ENCODE peak calls at places on chromosomes 6 and 20, in nine cellular contexts. E is OCI-LY7, R is mammary epithelial cell, G is H1, N is hepatocyte, L is GM23248, T is HCT116, U is neural progenitor cell, Y is GM12878. A is an unnamed sample. For H3K4me1, the result is how much of the 10 kb centered on the place peaks cover.

GRCh38 chr20:59984551-59984950 is 26.3 kb downstream of the CDH26 start:
- DNase-seq in N (no peak), R (no peak), U (no peak), L (no peak), G (no peak), E (peak), T (no peak), Y (no peak), A (no peak)

GRCh38 chr20:64121586-64121985 is 14.2 kb upstream of the NPBWR2 start:
- DNase-seq in E (no peak), G (no peak), U (no peak), R (no peak), N (no peak), Y (no peak), L (no peak), T (no peak), A (peak)

GRCh38 chr6:160088069-160088773 is 33.4 kb upstream of the SLC22A1 start:
- DNase-seq in L (peak), U (peak), R (peak), Y (no peak), E (peak), G (no peak), N (peak), T (peak), A (peak)

GRCh38 chr6:56765494-56765893 is 122.8 kb upstream of the DST start:
- DNase-seq in U (no peak), N (no peak), Y (no peak), G (no peak), R (no peak), E (no peak), T (no peak), L (no peak), A (no peak)

GRCh38 chr6:105432797-105433196 is 29.9 kb upstream of the PREP start:
- DNase-seq in E (no peak), N (no peak), Y (no peak), L (peak), R (peak), G (no peak), U (no peak), T (peak), A (peak)

GRCh38 chr20:32742322-32743236 is 688 bp downstream of the COMMD7 start:
- DNase-seq in Y (no peak), U (peak), T (no peak), E (peak), G (no peak), R (no peak), N (peak), L (no peak), A (peak)

GRCh38 chr6:106442351-106442750 is 81.8 kb downstream of the CRYBG1 start:
- DNase-seq in T (no peak), L (no peak), E (no peak), U (no peak), R (no peak), Y (no peak), N (no peak), G (no peak), A (no peak)

GRCh38 chr6:30985490-30985889 is 2.0 kb downstream of the MUC21 start:
- DNase-seq in T (no peak), G (no peak), E (no peak), R (no peak), N (no peak), Y (no peak), L (no peak), U (no peak), A (no peak)

GRCh38 chr20:24991897-24992419 is 593 bp downstream of the APMAP start:
- DNase-seq in Y (no peak), L (peak), U (peak), T (no peak), N (peak), G (no peak), R (no peak), E (peak), A (no peak)

GRCh38 chr6:15491986-15492269 is 170.9 kb downstream of the DTNBP1 start:
- DNase-seq in T (no peak), U (no peak), R (no peak), E (no peak), G (no peak), N (no peak), Y (no peak), L (no peak), A (no peak)

GRCh38 chr6:166997768-166998255 is 1.4 kb upstream of the CEP43 start:
- DNase-seq in N (peak), U (peak), Y (peak), T (peak), L (peak), E (peak), G (no peak), R (peak), A (peak)

GRCh38 chr20:53163486-53163885 is 191.3 kb downstream of the TSHZ2 start:
- DNase-seq in Y (no peak), N (no peak), L (peak), R (peak), U (no peak), G (no peak), E (no peak), T (no peak), A (no peak)

GRCh38 chr6:162203287-162203686 is 524.3 kb downstream of the PRKN start:
- DNase-seq in R (no peak), T (no peak), N (no peak), G (no peak), Y (no peak), L (no peak), E (no peak), U (no peak), A (no peak)

GRCh38 chr20:46642265-46642942 is 8.9 kb downstream of the SLC13A3 start:
- DNase-seq in Y (no peak), G (no peak), R (no peak), L (no peak), T (no peak), E (no peak), N (no peak), U (no peak), A (no peak)

GRCh38 chr6:20652276-20652675 is 118.0 kb downstream of the CDKAL1 start:
- DNase-seq in G (no peak), R (no peak), E (no peak), T (no peak), U (no peak), N (no peak), L (no peak), Y (no peak), A (no peak)

GRCh38 chr6:38266921-38267354 is 372.8 kb downstream of the BTBD9 start:
- DNase-seq in R (no peak), E (no peak), Y (no peak), L (no peak), G (no peak), T (no peak), N (no peak), U (peak), A (no peak)

GRCh38 chr20:3423126-3423525 is 15.7 kb upstream of the DNAAF9 start:
- DNase-seq in E (no peak), L (no peak), Y (no peak), G (no peak), T (no peak), R (no peak), U (peak), N (no peak), A (no peak)

GRCh38 chr20:4949833-4950178 is 51.5 kb downstream of the SLC23A2 start:
- DNase-seq in R (peak), Y (no peak), U (peak), N (peak), L (peak), E (peak), G (no peak), T (no peak), A (no peak)

GRCh38 chr6:56169366-56169765 is 78.0 kb downstream of the COL21A1 start:
- DNase-seq in T (no peak), N (no peak), L (no peak), R (peak), U (no peak), G (no peak), E (no peak), Y (no peak), A (no peak)

GRCh38 chr6:3609388-3609787 is 142.1 kb downstream of the PXDC1 start:
- DNase-seq in T (no peak), G (no peak), L (no peak), R (no peak), N (no peak), Y (no peak), E (no peak), U (no peak), A (no peak)

GRCh38 chr6:113805836-113806500 is 51.2 kb upstream of the MARCKS start:
- DNase-seq in L (no peak), E (no peak), T (no peak), N (no peak), Y (no peak), R (no peak), U (no peak), G (no peak), A (no peak)

DNA sequence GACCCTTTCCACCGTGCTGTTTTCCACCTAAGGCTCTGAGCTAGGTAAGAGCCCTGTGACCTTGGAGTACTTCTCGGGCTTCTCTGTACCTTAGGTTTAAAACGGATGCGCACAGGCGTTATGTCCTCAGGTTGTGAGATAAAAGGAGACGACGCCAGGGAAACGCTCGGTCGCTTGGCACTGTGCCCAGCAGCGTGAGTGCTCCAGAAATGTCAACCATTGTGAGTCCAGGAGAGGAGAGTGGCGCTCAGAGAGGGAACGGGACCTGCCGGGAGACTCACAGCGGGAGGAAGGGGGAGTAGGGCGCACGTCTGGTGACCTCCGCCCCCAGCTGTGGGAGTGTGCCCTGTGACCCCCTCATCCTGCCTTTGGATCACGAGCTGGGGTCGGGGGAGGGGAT is 33.8 kb upstream of the SCRT2 start:
- DNase-seq in U (no peak), R (peak), T (no peak), N (no peak), G (no peak), E (no peak), L (peak), Y (no peak), A (peak)
- H2AFZ ChIP-seq in U (peak), R (no peak), T (no peak), N (no peak), G (no peak), E (no peak), L (no peak), Y (no peak), A (no peak)

DNA sequence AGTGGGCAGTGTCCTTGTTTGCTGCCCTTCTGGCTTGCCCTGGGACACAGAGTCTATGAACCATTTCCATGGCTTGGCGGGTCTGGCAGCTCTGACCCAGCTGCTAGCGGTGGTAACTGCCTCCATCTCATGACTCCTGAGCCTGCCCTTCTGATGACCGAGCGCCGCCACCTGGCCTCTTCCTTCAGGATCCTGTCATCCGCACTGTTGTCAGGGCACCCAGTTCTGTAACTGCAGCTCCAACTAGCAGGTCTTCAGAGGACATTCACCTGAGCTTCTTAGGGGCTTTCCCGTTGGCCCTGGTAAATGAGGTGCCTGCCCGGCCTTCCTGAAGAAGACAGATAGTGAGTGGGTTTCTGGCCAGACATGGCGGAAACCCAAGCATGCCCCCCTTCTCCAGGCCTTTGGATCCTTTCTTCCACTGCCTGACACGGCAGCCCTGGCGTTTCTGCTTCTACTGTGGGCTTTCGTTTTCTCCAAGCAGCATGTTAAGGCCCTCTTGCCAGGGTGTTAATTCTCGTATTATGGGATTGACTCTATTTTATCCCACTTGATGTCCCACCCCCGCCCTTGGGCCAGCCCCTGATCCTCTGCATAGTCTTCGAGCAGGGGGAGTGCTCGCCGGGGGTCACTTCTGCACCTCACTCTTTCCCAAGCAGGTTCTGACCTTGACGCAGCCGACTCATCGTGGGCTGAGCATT is 24.7 kb downstream of the PACSIN1 start:
- DNase-seq in Y (no peak), G (no peak), L (peak), U (no peak), T (no peak), E (no peak), N (no peak), R (no peak), A (no peak)
- H3K4me1 ChIP-seq in Y (under half), G (under half), L (under half), U (under half), T (under half), E (under half), N (under half), R (under half), A (under half)

DNA sequence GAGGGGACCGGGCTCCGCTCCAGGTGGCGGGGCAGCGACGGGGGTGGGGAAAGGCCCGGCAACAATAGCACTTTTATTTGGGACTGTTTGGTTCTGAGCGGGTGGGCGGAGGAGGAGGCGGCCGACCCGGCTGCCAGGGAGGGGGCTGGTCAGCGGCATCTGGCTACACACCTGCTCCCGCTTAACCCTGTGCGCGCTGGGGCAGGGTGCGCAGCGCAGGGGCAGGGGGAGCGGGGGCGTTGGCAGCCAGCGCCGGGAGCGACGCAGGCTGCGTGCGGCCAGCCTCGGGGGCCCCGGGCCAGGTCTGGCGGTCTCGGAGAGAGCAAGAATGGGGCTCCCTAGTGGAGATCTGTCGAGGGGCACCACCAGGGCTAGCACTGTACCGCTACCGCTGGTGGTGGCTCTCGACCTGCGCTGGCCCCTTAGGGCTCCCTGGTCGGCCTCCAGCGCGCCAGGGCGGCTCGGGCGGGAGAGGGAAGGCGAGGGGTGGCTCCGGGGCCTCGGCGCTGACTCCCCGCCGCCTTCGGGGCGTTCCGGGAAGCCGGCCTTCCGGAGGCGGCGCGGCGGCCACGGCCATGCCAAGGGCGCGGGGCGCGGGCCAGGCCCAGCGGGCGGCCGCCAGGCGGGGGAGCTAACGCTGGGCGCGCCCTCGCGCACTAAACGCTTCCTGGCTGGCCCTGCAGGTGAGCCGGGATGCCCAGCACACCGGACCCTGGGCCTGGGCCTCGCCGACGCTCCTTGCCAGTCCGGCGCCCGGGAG is 92.4 kb downstream of the NCR2 start:
- DNase-seq in T (no peak), G (peak), R (peak), E (no peak), Y (no peak), L (peak), N (peak), U (peak), A (peak)
- H2AFZ ChIP-seq in T (no peak), G (no peak), R (peak), E (no peak), Y (peak), L (peak), N (peak), U (no peak), A (peak)

DNA sequence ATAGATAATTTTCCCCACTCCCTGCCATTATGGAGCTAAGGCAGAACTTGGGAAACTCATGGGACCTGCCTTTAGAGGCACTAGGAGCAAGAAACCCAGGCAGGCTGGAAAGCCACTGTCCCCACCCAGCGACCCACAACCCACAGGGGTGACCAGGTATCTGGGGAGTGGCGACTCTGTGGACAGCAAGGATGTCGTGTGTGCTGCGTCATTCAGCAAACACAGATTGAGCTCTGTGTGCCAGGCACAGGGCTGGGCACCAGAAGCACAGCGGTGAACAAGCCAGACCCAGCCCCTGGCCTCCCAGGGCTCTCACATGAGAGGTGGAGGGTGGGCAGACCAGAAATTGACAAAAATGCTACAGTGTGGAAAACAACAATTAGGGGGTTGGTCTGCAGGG is 27.7 kb downstream of the DLGAP4 start:
- DNase-seq in E (no peak), N (no peak), U (no peak), R (no peak), T (no peak), Y (no peak), G (no peak), L (no peak), A (peak)
- H3K4me1 ChIP-seq in E (under half), N (under half), U (under half), R (under half), T (under half), Y (under half), G (under half), L (under half), A (under half)

GRCh38 chr20:62642666-62643520 is 590 bp downstream of the SLCO4A1 start:
- DNase-seq in T (no peak), U (peak), L (peak), Y (no peak), G (no peak), N (no peak), R (peak), E (peak), A (no peak)

GRCh38 chr20:62638680-62639406 is 3.5 kb upstream of the SLCO4A1 start:
- DNase-seq in L (no peak), T (no peak), U (no peak), Y (no peak), E (no peak), N (no peak), R (no peak), G (no peak), A (no peak)

GRCh38 chr20:62641749-62642665 is at the start of gene SLCO4A1:
- DNase-seq in L (peak), E (peak), Y (no peak), R (peak), G (no peak), N (peak), T (peak), U (peak), A (peak)

GRCh38 chr20:62639765-62640164 is 2.5 kb upstream of the SLCO4A1 start:
- DNase-seq in Y (no peak), E (no peak), U (no peak), L (no peak), R (no peak), G (no peak), T (no peak), N (no peak), A (no peak)

DNA sequence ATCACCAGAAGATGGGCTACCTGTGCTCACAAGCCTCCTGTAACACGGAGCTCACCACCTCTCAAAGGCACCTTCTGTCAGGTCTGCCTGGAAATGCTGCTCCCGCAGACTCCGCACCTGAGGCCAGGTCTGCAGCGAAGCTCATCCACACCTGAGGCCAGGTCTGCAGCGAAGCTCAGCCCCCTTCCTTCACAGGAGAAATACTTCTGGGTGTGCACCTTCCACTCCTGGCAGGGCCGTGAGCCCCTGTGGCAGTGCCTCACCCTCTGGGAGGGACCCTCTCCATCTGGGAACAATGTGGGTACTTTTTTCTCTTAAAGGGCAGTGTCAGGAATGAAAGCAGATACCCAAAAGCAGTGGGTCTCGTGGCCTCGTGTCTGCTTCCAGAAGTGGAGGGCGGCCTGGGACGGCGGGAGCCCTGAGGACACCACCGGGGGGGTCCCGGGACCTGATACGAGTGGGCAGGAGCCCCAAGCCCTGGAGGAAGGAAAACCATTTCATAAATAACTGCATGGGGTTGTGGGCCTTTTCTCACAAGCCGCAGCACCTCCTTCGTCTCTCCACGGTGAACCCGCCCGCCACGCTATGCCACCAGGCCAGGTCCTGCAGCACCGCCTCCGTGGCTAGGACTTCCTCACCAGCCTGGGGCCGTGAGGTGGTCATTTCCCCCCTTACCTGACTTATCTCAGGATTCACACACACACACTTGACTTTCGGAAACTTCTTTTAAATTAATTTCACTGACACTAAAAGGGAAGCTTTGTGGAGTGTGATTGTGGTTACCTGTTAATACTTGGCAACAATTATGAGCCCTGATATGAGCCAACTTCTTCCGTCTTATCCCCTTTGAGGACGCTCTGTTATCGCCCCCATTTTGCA is 1.2 kb upstream of the SLCO4A1 start:
- DNase-seq in Y (no peak), G (no peak), L (no peak), U (no peak), N (no peak), T (no peak), E (no peak), R (no peak), A (no peak)
- H2AFZ ChIP-seq in Y (no peak), G (no peak), L (no peak), U (no peak), N (no peak), T (no peak), E (peak), R (peak), A (no peak)

GRCh38 chr20:44182135-44182765 is 4.7 kb downstream of the JPH2 start:
- DNase-seq in E (no peak), Y (no peak), U (no peak), R (no peak), G (no peak), L (no peak), N (no peak), T (no peak), A (no peak)
- H3K4me1 ChIP-seq in E (under half), Y (under half), U (under half), R (under half), G (under half), L (under half), N (under half), T (under half), A (under half)